ENCODE peak calls at places on chromosomes 7 and 10, in ten cellular contexts. G is GM23338, R is neural progenitor cell, S is GM23248, A is OCI-LY7, M is hepatocyte, Q is MM.1S, F is HCT116, P is H1, E is fibroblast of lung. X is an unnamed sample. For H3K4me1 and H4K20me1, the result is how much of the 10 kb centered on the place peaks cover.

GRCh38 chr10:131724891-131725735 is 175.7 kb upstream of the PPP2R2D start:
- DNase-seq in P (no peak), G (no peak), A (no peak), M (no peak), R (no peak), F (no peak), Q (no peak), E (no peak), S (no peak), X (no peak)

GRCh38 chr10:132130286-132131265 is 56.2 kb upstream of the DPYSL4 start:
- DNase-seq in S (no peak), M (no peak), Q (no peak), E (no peak), F (no peak), R (no peak), A (no peak), G (no peak), P (no peak), X (no peak)

GRCh38 chr10:70078937-70079336 is 26.3 kb downstream of the MACROH2A2 start:
- DNase-seq in A (no peak), S (no peak), M (no peak), P (no peak), G (peak), E (no peak), Q (no peak), R (no peak), F (no peak), X (no peak)

GRCh38 chr10:99975942-99976809 is 33.6 kb downstream of the DNMBP start:
- DNase-seq in Q (no peak), P (no peak), E (peak), A (no peak), S (peak), G (no peak), M (peak), R (no peak), F (no peak), X (peak)

GRCh38 chr10:21265622-21266021 is 259.9 kb downstream of the SKIDA1 start:
- DNase-seq in G (no peak), R (no peak), P (no peak), S (peak), E (peak), A (no peak), M (no peak), F (no peak), Q (no peak), X (no peak)

GRCh38 chr10:10986606-10987005 is 31.1 kb upstream of the CELF2 start:
- DNase-seq in R (no peak), F (no peak), M (no peak), G (no peak), E (no peak), S (no peak), A (no peak), Q (no peak), P (no peak), X (no peak)

GRCh38 chr10:35369049-35369760 is 32.9 kb downstream of the CCNY start:
- DNase-seq in Q (no peak), M (no peak), G (no peak), A (no peak), S (peak), R (no peak), E (no peak), P (no peak), F (no peak), X (no peak)

GRCh38 chr7:136036336-136036735 is 59.2 kb upstream of the MTPN start:
- DNase-seq in A (no peak), E (no peak), F (no peak), G (no peak), R (no peak), M (no peak), S (no peak), P (no peak), Q (no peak), X (no peak)

GRCh38 chr7:100431286-100431735 is 1.7 kb downstream of the MEPCE start:
- DNase-seq in P (no peak), Q (no peak), G (no peak), F (no peak), E (no peak), R (no peak), M (no peak), S (no peak), A (no peak), X (no peak)

GRCh38 chr7:100430450-100431285 is 1.0 kb downstream of the MEPCE start:
- DNase-seq in R (peak), E (peak), F (no peak), S (peak), P (no peak), Q (no peak), G (peak), M (no peak), A (no peak), X (no peak)

GRCh38 chr7:100428199-100428966 is at the start of gene ZCWPW1:
- DNase-seq in S (peak), M (peak), E (peak), A (peak), G (peak), F (peak), Q (peak), R (peak), P (peak), X (peak)

GRCh38 chr7:100428967-100429636 is 529 bp upstream of the MEPCE start:
- DNase-seq in P (peak), Q (peak), M (peak), E (peak), A (peak), R (peak), F (peak), G (peak), S (peak), X (peak)

GRCh38 chr7:100429637-100430449 is at the start of gene MEPCE:
- DNase-seq in E (peak), F (peak), R (peak), P (peak), M (peak), G (peak), Q (peak), A (peak), S (peak), X (peak)
- H3K4me1 ChIP-seq in E (under half), F (under half), R (under half), P (under half), M (under half), G (under half), Q (under half), A (half or more), S (under half), X (half or more)

DNA sequence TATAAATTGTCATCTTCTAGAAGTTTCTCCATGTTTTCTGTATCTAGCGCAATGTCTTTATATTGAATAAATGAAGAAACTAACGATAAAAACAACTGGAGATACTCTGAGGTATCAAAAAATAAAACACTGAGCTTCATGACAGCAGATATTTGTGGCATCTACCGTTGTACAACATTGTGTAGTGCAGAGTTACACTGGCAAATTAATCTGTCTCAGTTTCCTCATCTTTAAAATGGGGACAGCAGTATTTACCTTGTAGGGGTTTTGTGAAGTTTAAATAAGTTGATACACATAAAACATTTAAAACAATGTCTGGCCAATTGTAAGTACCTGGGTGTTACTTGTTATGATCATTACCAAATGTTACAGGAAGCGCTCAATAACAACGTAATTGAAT is 10.4 kb downstream of the ITGB1 start:
- DNase-seq in M (no peak), A (no peak), P (no peak), G (no peak), Q (no peak), R (no peak), S (no peak), F (no peak), E (no peak), X (no peak)
- H4K20me1 ChIP-seq in M (half or more), A (under half), P (under half), G (under half), Q (under half), R (under half), S (half or more), F (under half), E (under half), X (half or more)

GRCh38 chr7:101235050-101235449 is 2.6 kb downstream of the CLDN15 start:
- DNase-seq in M (no peak), A (no peak), Q (no peak), R (peak), E (no peak), P (peak), G (peak), S (peak), F (no peak), X (no peak)

GRCh38 chr7:101234636-101235035 is 3.0 kb downstream of the CLDN15 start:
- DNase-seq in G (no peak), R (no peak), M (no peak), E (no peak), A (no peak), Q (no peak), S (no peak), P (peak), F (no peak), X (no peak)

GRCh38 chr7:101232141-101232821 is 5.3 kb downstream of the CLDN15 start:
- DNase-seq in P (peak), F (no peak), M (peak), R (peak), E (no peak), Q (no peak), S (no peak), A (no peak), G (peak), X (no peak)

GRCh38 chr7:101233907-101234547 is 3.6 kb downstream of the CLDN15 start:
- DNase-seq in A (no peak), S (no peak), F (no peak), G (no peak), R (no peak), P (peak), M (no peak), E (no peak), Q (no peak), X (no peak)

GRCh38 chr7:101231644-101232043 is 6.0 kb downstream of the CLDN15 start:
- DNase-seq in R (no peak), M (peak), F (no peak), G (no peak), S (no peak), Q (no peak), P (no peak), A (no peak), E (no peak), X (no peak)
- H3K4me3 ChIP-seq in R (peak), M (peak), F (peak), G (peak), S (no peak), Q (no peak), P (peak), A (no peak), E (no peak), X (no peak)

GRCh38 chr7:47440320-47440719 is 141.6 kb downstream of the TNS3 start:
- DNase-seq in F (no peak), Q (no peak), S (no peak), E (no peak), R (no peak), M (no peak), A (no peak), G (no peak), P (no peak), X (no peak)
- H3K4me1 ChIP-seq in F (under half), Q (under half), S (under half), E (under half), R (under half), M (under half), A (under half), G (under half), P (under half), X (under half)

GRCh38 chr7:1019789-1020610 is 24.3 kb upstream of the GPR146 start:
- DNase-seq in S (no peak), Q (no peak), M (no peak), F (no peak), A (no peak), P (no peak), E (no peak), G (no peak), R (no peak), X (no peak)
- H4K20me1 ChIP-seq in S (under half), Q (under half), M (under half), F (under half), A (under half), P (under half), E (under half), G (under half), R (under half), X (half or more)

GRCh38 chr10:119893845-119894427 is 1.4 kb downstream of the SEC23IP start:
- DNase-seq in M (no peak), Q (no peak), G (no peak), S (no peak), F (no peak), P (no peak), A (no peak), E (no peak), R (no peak), X (no peak)
- H3K4me3 ChIP-seq in M (no peak), Q (no peak), G (peak), S (peak), F (peak), P (no peak), A (peak), E (peak), R (peak), X (peak)

DNA sequence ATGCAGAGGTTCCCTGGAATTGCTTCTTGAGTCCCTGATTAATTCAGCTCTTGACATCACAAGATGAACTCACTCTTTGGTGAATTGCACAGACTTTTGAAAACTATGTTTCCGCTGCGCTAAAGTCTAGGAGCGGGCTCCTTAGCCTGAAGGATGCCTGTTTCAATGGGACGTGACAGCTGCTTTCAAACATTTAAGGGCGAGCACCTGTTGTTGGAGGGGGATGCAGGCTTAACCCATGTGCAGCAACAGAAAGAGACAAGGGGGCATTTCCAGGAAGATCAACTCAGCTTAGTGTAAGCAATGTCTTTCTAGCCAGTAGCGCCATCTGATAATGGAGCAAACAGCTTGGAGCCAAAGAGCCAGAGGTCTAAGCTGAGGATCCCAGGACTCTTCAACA is 8.4 kb upstream of the PFKFB3 start:
- DNase-seq in M (no peak), A (no peak), R (no peak), E (no peak), S (no peak), G (no peak), Q (no peak), F (no peak), P (no peak), X (no peak)
- H3K4me1 ChIP-seq in M (under half), A (under half), R (under half), E (under half), S (under half), G (under half), Q (under half), F (under half), P (under half), X (under half)

GRCh38 chr7:13542451-13542850 is 447.0 kb downstream of the ETV1 start:
- DNase-seq in P (no peak), M (no peak), S (no peak), E (no peak), G (peak), A (no peak), Q (no peak), F (no peak), R (no peak), X (no peak)

GRCh38 chr7:13540429-13540828 is 449.0 kb downstream of the ETV1 start:
- DNase-seq in A (no peak), E (peak), G (no peak), F (no peak), S (peak), R (no peak), Q (no peak), M (no peak), P (no peak), X (no peak)

GRCh38 chr7:13541326-13541725 is 448.1 kb downstream of the ETV1 start:
- DNase-seq in G (no peak), M (no peak), E (peak), S (no peak), F (no peak), A (no peak), R (no peak), P (no peak), Q (no peak), X (no peak)

GRCh38 chr7:13538669-13539068 is 450.8 kb downstream of the ETV1 start:
- DNase-seq in A (no peak), M (no peak), Q (no peak), G (no peak), P (no peak), F (no peak), S (peak), E (peak), R (no peak), X (no peak)
- H4K20me1 ChIP-seq in A (under half), M (under half), Q (under half), G (under half), P (under half), F (under half), S (under half), E (under half), R (under half), X (under half)

DNA sequence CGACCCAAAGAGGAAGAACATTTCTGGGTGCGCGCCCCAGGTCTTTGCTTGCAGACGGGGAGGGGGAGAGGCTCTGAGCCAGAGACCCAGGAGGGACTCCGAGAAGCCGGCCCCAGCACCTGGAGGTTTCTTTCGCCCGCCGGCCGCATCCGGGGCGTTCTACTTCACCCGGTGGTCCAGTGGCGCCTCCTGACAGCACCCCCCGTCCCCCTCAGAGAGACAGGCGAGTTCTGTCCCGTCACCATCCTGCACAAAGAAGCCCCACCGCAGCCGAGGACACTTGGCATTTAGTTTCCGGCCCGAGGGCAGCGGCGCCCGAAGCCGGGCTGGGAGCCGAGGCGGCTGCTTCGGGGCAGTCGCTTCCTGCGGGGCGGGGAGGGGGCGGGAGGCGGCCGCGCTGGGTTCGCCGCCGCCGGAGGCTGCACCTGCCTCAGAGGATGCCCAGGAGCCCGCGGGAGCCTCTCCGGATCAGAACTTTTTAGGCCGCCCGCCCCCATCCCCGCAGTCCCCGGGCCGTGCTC is at the start of gene TMEM178B:
- DNase-seq in A (no peak), R (peak), P (peak), F (no peak), S (peak), Q (peak), G (peak), M (peak), E (no peak), X (no peak)
- H3K4me3 ChIP-seq in A (no peak), R (peak), P (peak), F (no peak), S (peak), Q (peak), G (peak), M (peak), E (peak), X (peak)